ENCODE peak calls at places on chromosomes 1 and 21, in nine cellular contexts. One of them, this sample, is unnamed.

GRCh38 chr1:63046539-63046938 is 262.6 kb downstream of the ATG4C start:
- DNase-seq in stimulated activated CD4-positive, alpha-beta T cell treated with anti-CD3 and anti-CD28 coated beads, Interleukin-12 subunit alpha, Interleukin-12 subunit beta, amount 100 ng/mL, for 4 hours: no peak
- DNase-seq in Peyer's patch: no peak
- DNase-seq in NCI-H1417: no peak
- DNase-seq in NCI-H2081: no peak
- DNase-seq in transverse colon: no peak
- DNase-seq in left cardiac atrium: no peak
- DNase-seq in stomach: no peak
- DNase-seq in naive thymus-derived CD4-positive, alpha-beta T cell: no peak
- DNase-seq in this sample: no peak

GRCh38 chr1:21956720-21957552 is 19.8 kb upstream of the HSPG2 start:
- DNase-seq in stimulated activated CD4-positive, alpha-beta T cell treated with anti-CD3 and anti-CD28 coated beads, Interleukin-12 subunit alpha, Interleukin-12 subunit beta, amount 100 ng/mL, for 4 hours: peak
- DNase-seq in Peyer's patch: peak
- DNase-seq in NCI-H1417: peak
- DNase-seq in NCI-H2081: peak
- DNase-seq in transverse colon: peak
- DNase-seq in left cardiac atrium: peak
- DNase-seq in stomach: peak
- DNase-seq in naive thymus-derived CD4-positive, alpha-beta T cell: peak
- DNase-seq in this sample: peak

GRCh38 chr1:65177457-65177856 is 29.5 kb downstream of the AK4 start:
- DNase-seq in stimulated activated CD4-positive, alpha-beta T cell treated with anti-CD3 and anti-CD28 coated beads, Interleukin-12 subunit alpha, Interleukin-12 subunit beta, amount 100 ng/mL, for 4 hours: no peak
- DNase-seq in Peyer's patch: no peak
- DNase-seq in NCI-H1417: no peak
- DNase-seq in NCI-H2081: no peak
- DNase-seq in transverse colon: no peak
- DNase-seq in left cardiac atrium: no peak
- DNase-seq in stomach: no peak
- DNase-seq in naive thymus-derived CD4-positive, alpha-beta T cell: no peak
- DNase-seq in this sample: no peak

GRCh38 chr1:2242814-2243725 is 15.0 kb downstream of the SKI start:
- DNase-seq in stimulated activated CD4-positive, alpha-beta T cell treated with anti-CD3 and anti-CD28 coated beads, Interleukin-12 subunit alpha, Interleukin-12 subunit beta, amount 100 ng/mL, for 4 hours: no peak
- DNase-seq in Peyer's patch: no peak
- DNase-seq in NCI-H1417: peak
- DNase-seq in NCI-H2081: no peak
- DNase-seq in transverse colon: no peak
- DNase-seq in left cardiac atrium: peak
- DNase-seq in stomach: no peak
- DNase-seq in naive thymus-derived CD4-positive, alpha-beta T cell: no peak
- DNase-seq in this sample: peak

GRCh38 chr1:1135339-1136111 is 19.6 kb upstream of the C1orf159 start:
- DNase-seq in stimulated activated CD4-positive, alpha-beta T cell treated with anti-CD3 and anti-CD28 coated beads, Interleukin-12 subunit alpha, Interleukin-12 subunit beta, amount 100 ng/mL, for 4 hours: no peak
- DNase-seq in Peyer's patch: no peak
- DNase-seq in NCI-H1417: peak
- DNase-seq in NCI-H2081: no peak
- DNase-seq in transverse colon: no peak
- DNase-seq in left cardiac atrium: no peak
- DNase-seq in stomach: no peak
- DNase-seq in naive thymus-derived CD4-positive, alpha-beta T cell: no peak
- DNase-seq in this sample: no peak

GRCh38 chr1:218164930-218165686 is 120.0 kb upstream of the RRP15 start:
- DNase-seq in stimulated activated CD4-positive, alpha-beta T cell treated with anti-CD3 and anti-CD28 coated beads, Interleukin-12 subunit alpha, Interleukin-12 subunit beta, amount 100 ng/mL, for 4 hours: peak
- DNase-seq in Peyer's patch: peak
- DNase-seq in NCI-H1417: peak
- DNase-seq in NCI-H2081: peak
- DNase-seq in transverse colon: peak
- DNase-seq in left cardiac atrium: peak
- DNase-seq in stomach: no peak
- DNase-seq in naive thymus-derived CD4-positive, alpha-beta T cell: no peak
- DNase-seq in this sample: no peak

GRCh38 chr21:41631564-41632461 is 123.9 kb upstream of the TMPRSS2 start:
- DNase-seq in stimulated activated CD4-positive, alpha-beta T cell treated with anti-CD3 and anti-CD28 coated beads, Interleukin-12 subunit alpha, Interleukin-12 subunit beta, amount 100 ng/mL, for 4 hours: no peak
- DNase-seq in Peyer's patch: peak
- DNase-seq in NCI-H1417: peak
- DNase-seq in NCI-H2081: no peak
- DNase-seq in transverse colon: peak
- DNase-seq in left cardiac atrium: no peak
- DNase-seq in stomach: peak
- DNase-seq in naive thymus-derived CD4-positive, alpha-beta T cell: no peak
- DNase-seq in this sample: no peak

GRCh38 chr1:7590426-7590790 is 180.7 kb upstream of the VAMP3 start:
- DNase-seq in stimulated activated CD4-positive, alpha-beta T cell treated with anti-CD3 and anti-CD28 coated beads, Interleukin-12 subunit alpha, Interleukin-12 subunit beta, amount 100 ng/mL, for 4 hours: no peak
- DNase-seq in Peyer's patch: no peak
- DNase-seq in NCI-H1417: no peak
- DNase-seq in NCI-H2081: no peak
- DNase-seq in transverse colon: no peak
- DNase-seq in left cardiac atrium: peak
- DNase-seq in stomach: no peak
- DNase-seq in naive thymus-derived CD4-positive, alpha-beta T cell: no peak
- DNase-seq in this sample: no peak

GRCh38 chr1:35835398-35835797 is 27.6 kb downstream of the AGO4 start:
- DNase-seq in stimulated activated CD4-positive, alpha-beta T cell treated with anti-CD3 and anti-CD28 coated beads, Interleukin-12 subunit alpha, Interleukin-12 subunit beta, amount 100 ng/mL, for 4 hours: no peak
- DNase-seq in Peyer's patch: no peak
- DNase-seq in NCI-H1417: peak
- DNase-seq in NCI-H2081: peak
- DNase-seq in transverse colon: no peak
- DNase-seq in left cardiac atrium: no peak
- DNase-seq in stomach: no peak
- DNase-seq in naive thymus-derived CD4-positive, alpha-beta T cell: no peak
- DNase-seq in this sample: no peak

GRCh38 chr1:201254625-201255469 is 28.5 kb upstream of the PKP1 start:
- DNase-seq in stimulated activated CD4-positive, alpha-beta T cell treated with anti-CD3 and anti-CD28 coated beads, Interleukin-12 subunit alpha, Interleukin-12 subunit beta, amount 100 ng/mL, for 4 hours: peak
- DNase-seq in Peyer's patch: peak
- DNase-seq in NCI-H1417: peak
- DNase-seq in NCI-H2081: peak
- DNase-seq in transverse colon: peak
- DNase-seq in left cardiac atrium: peak
- DNase-seq in stomach: peak
- DNase-seq in naive thymus-derived CD4-positive, alpha-beta T cell: peak
- DNase-seq in this sample: peak

GRCh38 chr1:35876988-35877387 is 6.0 kb upstream of the AGO1 start:
- DNase-seq in stimulated activated CD4-positive, alpha-beta T cell treated with anti-CD3 and anti-CD28 coated beads, Interleukin-12 subunit alpha, Interleukin-12 subunit beta, amount 100 ng/mL, for 4 hours: no peak
- DNase-seq in Peyer's patch: no peak
- DNase-seq in NCI-H1417: no peak
- DNase-seq in NCI-H2081: no peak
- DNase-seq in transverse colon: no peak
- DNase-seq in left cardiac atrium: no peak
- DNase-seq in stomach: no peak
- DNase-seq in naive thymus-derived CD4-positive, alpha-beta T cell: no peak
- DNase-seq in this sample: no peak

GRCh38 chr1:20358761-20359263 is 68.1 kb downstream of the VWA5B1 start:
- DNase-seq in stimulated activated CD4-positive, alpha-beta T cell treated with anti-CD3 and anti-CD28 coated beads, Interleukin-12 subunit alpha, Interleukin-12 subunit beta, amount 100 ng/mL, for 4 hours: no peak
- DNase-seq in Peyer's patch: peak
- DNase-seq in NCI-H1417: peak
- DNase-seq in NCI-H2081: no peak
- DNase-seq in transverse colon: peak
- DNase-seq in left cardiac atrium: peak
- DNase-seq in stomach: peak
- DNase-seq in naive thymus-derived CD4-positive, alpha-beta T cell: no peak
- DNase-seq in this sample: peak

GRCh38 chr1:181324797-181325616 is 158.3 kb upstream of the CACNA1E start:
- DNase-seq in stimulated activated CD4-positive, alpha-beta T cell treated with anti-CD3 and anti-CD28 coated beads, Interleukin-12 subunit alpha, Interleukin-12 subunit beta, amount 100 ng/mL, for 4 hours: peak
- DNase-seq in Peyer's patch: no peak
- DNase-seq in NCI-H1417: no peak
- DNase-seq in NCI-H2081: no peak
- DNase-seq in transverse colon: no peak
- DNase-seq in left cardiac atrium: no peak
- DNase-seq in stomach: no peak
- DNase-seq in naive thymus-derived CD4-positive, alpha-beta T cell: no peak
- DNase-seq in this sample: no peak

GRCh38 chr1:13828454-13829151 is 128.6 kb downstream of the PRDM2 start:
- DNase-seq in stimulated activated CD4-positive, alpha-beta T cell treated with anti-CD3 and anti-CD28 coated beads, Interleukin-12 subunit alpha, Interleukin-12 subunit beta, amount 100 ng/mL, for 4 hours: peak
- DNase-seq in Peyer's patch: peak
- DNase-seq in NCI-H1417: peak
- DNase-seq in NCI-H2081: no peak
- DNase-seq in transverse colon: peak
- DNase-seq in left cardiac atrium: no peak
- DNase-seq in stomach: peak
- DNase-seq in naive thymus-derived CD4-positive, alpha-beta T cell: no peak
- DNase-seq in this sample: no peak

GRCh38 chr1:209610378-209610905 is 26.9 kb downstream of the CAMK1G start:
- DNase-seq in stimulated activated CD4-positive, alpha-beta T cell treated with anti-CD3 and anti-CD28 coated beads, Interleukin-12 subunit alpha, Interleukin-12 subunit beta, amount 100 ng/mL, for 4 hours: no peak
- DNase-seq in Peyer's patch: no peak
- DNase-seq in NCI-H1417: no peak
- DNase-seq in NCI-H2081: no peak
- DNase-seq in transverse colon: no peak
- DNase-seq in left cardiac atrium: no peak
- DNase-seq in stomach: no peak
- DNase-seq in naive thymus-derived CD4-positive, alpha-beta T cell: no peak
- DNase-seq in this sample: no peak

GRCh38 chr1:166947398-166948043 is 27.8 kb downstream of the ILDR2 start:
- DNase-seq in stimulated activated CD4-positive, alpha-beta T cell treated with anti-CD3 and anti-CD28 coated beads, Interleukin-12 subunit alpha, Interleukin-12 subunit beta, amount 100 ng/mL, for 4 hours: no peak
- DNase-seq in Peyer's patch: no peak
- DNase-seq in NCI-H1417: peak
- DNase-seq in NCI-H2081: peak
- DNase-seq in transverse colon: peak
- DNase-seq in left cardiac atrium: peak
- DNase-seq in stomach: peak
- DNase-seq in naive thymus-derived CD4-positive, alpha-beta T cell: no peak
- DNase-seq in this sample: no peak

GRCh38 chr1:75730432-75730831 is 5.9 kb downstream of the ACADM start:
- DNase-seq in stimulated activated CD4-positive, alpha-beta T cell treated with anti-CD3 and anti-CD28 coated beads, Interleukin-12 subunit alpha, Interleukin-12 subunit beta, amount 100 ng/mL, for 4 hours: no peak
- DNase-seq in Peyer's patch: no peak
- DNase-seq in NCI-H1417: no peak
- DNase-seq in NCI-H2081: no peak
- DNase-seq in transverse colon: no peak
- DNase-seq in left cardiac atrium: no peak
- DNase-seq in stomach: no peak
- DNase-seq in naive thymus-derived CD4-positive, alpha-beta T cell: no peak
- DNase-seq in this sample: no peak

GRCh38 chr1:182317489-182318180 is 74.0 kb downstream of the GLUL start:
- DNase-seq in stimulated activated CD4-positive, alpha-beta T cell treated with anti-CD3 and anti-CD28 coated beads, Interleukin-12 subunit alpha, Interleukin-12 subunit beta, amount 100 ng/mL, for 4 hours: no peak
- DNase-seq in Peyer's patch: no peak
- DNase-seq in NCI-H1417: peak
- DNase-seq in NCI-H2081: peak
- DNase-seq in transverse colon: peak
- DNase-seq in left cardiac atrium: no peak
- DNase-seq in stomach: no peak
- DNase-seq in naive thymus-derived CD4-positive, alpha-beta T cell: no peak
- DNase-seq in this sample: no peak